ENCODE peak calls at places on chromosomes 5 and 9, in five cellular contexts. W is left ventricle myocardium inferior, J is HCT116, M is MV-4-11, F is frontal cortex. L is an unnamed sample.

GRCh38 chr9:111178361-111179043 is 140.2 kb upstream of the LPAR1 start:
- DNase-seq in W (no peak), M (peak; percentile 70), J (no peak), F (no peak), L (no peak)

GRCh38 chr5:133247881-133248642 is 196.2 kb downstream of the HSPA4 start:
- DNase-seq in F (peak; percentile 37), W (no peak), M (no peak), J (peak; percentile 60), L (no peak)

GRCh38 chr5:148788636-148789035 is 37.8 kb upstream of the ADRB2 start:
- DNase-seq in F (no peak), J (no peak), W (no peak), M (no peak), L (no peak)

GRCh38 chr5:135538261-135538660 is 2.5 kb upstream of the NEUROG1 start:
- DNase-seq in M (no peak), J (no peak), W (no peak), F (no peak), L (no peak)

GRCh38 chr9:6080154-6080716 is 64.8 kb upstream of the RANBP6 start:
- DNase-seq in J (peak; percentile 99), W (peak; percentile 81), F (peak; percentile 30), M (peak; percentile 95), L (no peak)

GRCh38 chr5:87102841-87103240 is 164.8 kb upstream of the RASA1 start:
- DNase-seq in M (no peak), W (no peak), J (no peak), F (no peak), L (no peak)

GRCh38 chr9:127707766-127708165 is 978 bp downstream of the CFAP157 start:
- DNase-seq in J (peak; percentile 43), F (no peak), W (no peak), M (no peak), L (no peak)

GRCh38 chr9:95572370-95573151 is 55.8 kb upstream of the PTCH1 start:
- DNase-seq in M (no peak), W (peak; percentile 18), J (no peak), F (no peak), L (no peak)

GRCh38 chr5:142685418-142686209 is at the start of gene FGF1:
- DNase-seq in W (peak; percentile 61), J (no peak), M (no peak), F (no peak), L (no peak)

GRCh38 chr9:109536859-109537258 is 38.8 kb upstream of the PTPN3 start:
- DNase-seq in W (no peak), J (no peak), F (no peak), M (no peak), L (no peak)

GRCh38 chr9:114606068-114606467 is 5.0 kb upstream of the TMEM268 start:
- DNase-seq in F (no peak), J (no peak), W (no peak), M (no peak), L (no peak)

GRCh38 chr9:9913276-9913832 is 699.4 kb downstream of the PTPRD start:
- DNase-seq in M (no peak), F (no peak), W (no peak), J (no peak), L (no peak)

GRCh38 chr5:126877011-126877410 is 100.1 kb downstream of the LMNB1 start:
- DNase-seq in M (peak; percentile 18), J (no peak), F (no peak), W (no peak), L (peak; percentile 20)

GRCh38 chr5:79536193-79536906 is 22.4 kb upstream of the HOMER1 start:
- DNase-seq in M (no peak), F (no peak), J (no peak), W (no peak), L (no peak)

GRCh38 chr5:140982083-140982716 is 15.9 kb downstream of the PCDHAC2 start:
- DNase-seq in M (no peak), F (no peak), W (no peak), J (no peak), L (no peak)

GRCh38 chr5:36373527-36374086 is 71.9 kb upstream of the RANBP3L start:
- DNase-seq in W (peak; percentile 63), M (peak; percentile 95), J (no peak), F (no peak), L (peak; percentile 96)

GRCh38 chr9:120413121-120414048 is 166.6 kb downstream of the CDK5RAP2 start:
- DNase-seq in M (no peak), W (no peak), J (no peak), F (no peak), L (no peak)

GRCh38 chr9:18482371-18482770 is 8.4 kb downstream of the ADAMTSL1 start:
- DNase-seq in W (no peak), F (no peak), M (no peak), J (no peak), L (no peak)

GRCh38 chr5:140293091-140293996 is 9.6 kb downstream of the PFDN1 start:
- DNase-seq in M (no peak), W (no peak), J (no peak), F (no peak), L (no peak)

GRCh38 chr9:137913771-137914767 is 36.5 kb downstream of the CACNA1B start:
- DNase-seq in M (no peak), J (no peak), F (no peak), W (no peak), L (no peak)

L was measured in Kasumi-1.